ENCODE peak calls at places on chromosomes 6 and 20, in nine cellular contexts. C, B, N, M, Y, H, J, V and X are unnamed samples.

GRCh38 chr6:47573109-47573508 is 95.5 kb downstream of the CD2AP start:
- DNase-seq in B (no peak), N (no peak), C (no peak), V (no peak), M (no peak), J (no peak), H (no peak), Y (no peak), X (no peak)

GRCh38 chr6:293185-294174 is 1.2 kb downstream of the DUSP22 start:
- DNase-seq in Y (peak; percentile 40), N (no peak), J (no peak), H (peak; percentile 84), V (no peak), M (peak; percentile 30), B (peak; percentile 16), C (peak; percentile 66), X (peak; percentile 55)

GRCh38 chr6:55395836-55396235 is 68.6 kb downstream of the GFRAL start:
- DNase-seq in M (no peak), B (no peak), Y (no peak), V (no peak), H (no peak), N (no peak), C (no peak), J (no peak), X (no peak)

GRCh38 chr20:2693286-2693995 is 861 bp downstream of the EBF4 start:
- DNase-seq in J (no peak), B (peak; percentile 4), M (no peak), Y (peak; percentile 16), H (no peak), N (no peak), C (no peak), V (peak; percentile 90), X (no peak)

GRCh38 chr20:53048387-53048786 is 76.2 kb downstream of the TSHZ2 start:
- DNase-seq in V (no peak), J (no peak), N (no peak), H (no peak), Y (no peak), M (no peak), B (no peak), C (no peak), X (no peak)

GRCh38 chr20:24420567-24420966 is 48.9 kb upstream of the SYNDIG1 start:
- DNase-seq in V (no peak), J (no peak), C (no peak), N (no peak), M (no peak), B (no peak), Y (no peak), H (no peak), X (no peak)

GRCh38 chr6:6600865-6601264 is 12.3 kb downstream of the LY86 start:
- DNase-seq in J (no peak), M (no peak), Y (no peak), C (no peak), B (no peak), V (no peak), H (no peak), N (no peak), X (no peak)

GRCh38 chr20:63955281-63955845 is 853 bp downstream of the UCKL1 start:
- DNase-seq in H (no peak), V (peak; percentile 84), Y (no peak), B (no peak), J (no peak), C (peak; percentile 66), N (peak; percentile 41), M (no peak), X (no peak)

GRCh38 chr6:1890071-1890470 is 280.4 kb downstream of the FOXC1 start:
- DNase-seq in H (no peak), J (no peak), B (peak; percentile 45), C (no peak), M (no peak), Y (no peak), N (no peak), V (no peak), X (no peak)

GRCh38 chr6:28383235-28384142 is 16.1 kb downstream of the ZSCAN12 start:
- DNase-seq in C (peak; percentile 94), H (peak; percentile 91), M (peak; percentile 95), Y (peak; percentile 90), B (peak; percentile 90), N (peak; percentile 24), V (peak; percentile 74), J (peak; percentile 61), X (peak; percentile 67)

GRCh38 chr6:30060634-30060981 is 457 bp upstream of the POLR1H start:
- DNase-seq in J (no peak), H (no peak), Y (peak; percentile 34), N (peak; percentile 63), B (peak; percentile 34), C (peak; percentile 52), M (peak; percentile 48), V (peak; percentile 53), X (peak; percentile 41)

GRCh38 chr6:139577124-139577800 is 202.8 kb upstream of the CITED2 start:
- DNase-seq in N (no peak), Y (peak; percentile 79), C (no peak), M (peak; percentile 46), V (no peak), J (no peak), H (no peak), B (no peak), X (no peak)

GRCh38 chr6:151808331-151809241 is 1.1 kb downstream of the ESR1 start:
- DNase-seq in B (peak; percentile 3), V (no peak), H (no peak), M (no peak), J (no peak), N (no peak), Y (no peak), C (no peak), X (peak; percentile 43)

GRCh38 chr6:136035378-136036070 is 184.0 kb downstream of the PDE7B start:
- DNase-seq in H (no peak), C (no peak), B (peak; percentile 95), N (no peak), V (no peak), J (no peak), M (peak; percentile 72), Y (no peak), X (no peak)

GRCh38 chr20:37231970-37232620 is 29.5 kb downstream of the GHRH start:
- DNase-seq in H (no peak), C (no peak), J (no peak), V (no peak), M (no peak), B (no peak), N (no peak), Y (no peak), X (no peak)

DNA sequence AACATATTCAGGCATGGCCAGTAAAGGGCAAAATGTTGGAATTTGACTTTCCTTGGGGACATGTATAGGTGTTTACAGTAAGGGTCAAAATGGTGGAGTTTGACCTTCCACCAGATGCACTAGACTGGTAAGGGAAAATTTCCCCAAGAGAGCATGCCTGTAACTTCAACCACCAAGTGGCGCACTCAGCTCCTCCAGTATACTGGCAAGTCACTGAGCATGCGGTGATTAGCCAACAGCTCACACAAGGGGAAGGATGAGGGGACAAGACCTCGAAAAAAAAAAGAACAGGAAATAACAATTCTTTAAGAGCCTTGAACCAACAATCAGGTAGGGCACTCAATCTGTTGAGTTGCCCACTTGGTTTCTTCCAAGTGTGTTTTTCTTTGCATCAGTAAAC is 140.9 kb downstream of the EYS start:
- DNase-seq in V (no peak), H (no peak), N (no peak), B (no peak), J (no peak), C (no peak), M (no peak), Y (no peak), X (no peak)
- TF ChIP-seq CTCF in V (no peak), H (no peak), N (no peak), B (no peak), J (no peak), C (no peak), M (no peak), Y (no peak), X (no peak)

DNA sequence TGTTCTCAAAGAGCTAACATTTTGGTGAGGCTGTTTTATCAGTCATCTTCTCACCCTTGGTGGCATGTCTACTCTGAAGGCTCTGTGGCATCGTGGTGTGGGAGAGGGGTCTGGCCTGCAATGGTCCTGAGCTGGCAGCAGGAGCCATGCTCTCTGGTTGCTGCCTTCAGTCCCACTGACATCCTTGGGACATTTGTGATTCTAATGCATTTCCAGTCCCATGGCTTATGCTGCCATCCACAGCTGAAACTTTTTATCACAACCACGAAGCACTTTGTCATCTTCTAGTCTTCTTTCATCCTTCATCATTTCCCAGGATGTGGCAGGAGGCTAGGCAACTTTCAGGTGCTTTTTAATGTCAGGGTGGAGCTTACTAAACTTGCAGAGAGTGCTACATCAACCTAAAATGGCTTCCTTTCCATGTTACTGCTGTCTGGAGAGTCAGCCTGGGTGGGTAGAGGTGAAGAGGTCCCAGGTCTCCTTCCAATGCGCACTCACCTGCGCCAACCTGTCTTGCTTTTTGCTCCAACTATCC is 77.1 kb downstream of the GPR63 start:
- DNase-seq in B (no peak), H (no peak), N (no peak), J (no peak), C (no peak), M (no peak), V (no peak), Y (no peak), X (no peak)
- TF ChIP-seq CTCF in B (no peak), H (no peak), N (no peak), J (no peak), C (no peak), M (no peak), V (no peak), Y (no peak), X (no peak)

DNA sequence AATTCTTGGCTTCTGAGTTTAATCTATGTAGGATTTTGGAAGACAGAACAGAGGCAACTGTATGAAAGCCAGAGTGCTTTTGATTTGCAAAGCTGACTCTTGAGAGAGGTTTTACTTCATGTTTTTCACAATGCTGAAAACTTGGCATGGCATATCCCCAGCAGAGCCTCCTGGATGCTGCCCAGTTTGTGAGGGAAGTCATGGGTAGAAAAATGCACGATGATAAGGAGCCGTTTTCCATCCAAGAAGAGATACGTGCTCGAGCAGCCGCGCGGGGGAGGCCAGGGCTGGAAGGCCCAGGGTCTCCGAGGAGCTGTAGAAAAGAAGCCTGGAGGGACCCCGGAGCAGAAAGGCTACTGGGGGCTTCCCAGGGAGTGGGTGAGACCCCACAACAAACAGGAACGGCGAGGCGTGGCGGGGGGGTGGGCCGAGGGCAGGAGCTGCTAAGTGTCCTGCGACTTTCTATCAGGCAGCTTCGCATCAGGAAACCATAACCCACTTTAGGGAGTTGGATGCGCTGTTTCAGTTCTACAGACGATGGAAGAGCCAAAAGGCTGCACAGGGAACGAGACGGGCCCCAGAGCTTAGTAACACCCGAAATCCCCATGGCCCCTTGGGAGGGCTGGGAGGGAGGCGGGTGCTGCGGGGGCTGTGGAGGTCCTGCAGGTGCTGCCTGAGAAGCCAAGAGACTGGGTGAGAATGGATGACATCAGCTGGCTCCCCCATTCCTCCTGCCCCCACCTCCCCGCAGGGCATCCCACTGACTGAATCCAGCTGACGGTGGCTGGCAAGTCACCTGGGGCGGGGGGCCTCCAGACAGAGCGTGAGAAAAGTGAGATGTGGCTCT is 36.4 kb downstream of the PNLDC1 start:
- DNase-seq in B (peak; percentile 89), N (no peak), M (peak; percentile 67), V (no peak), Y (peak; percentile 13), C (no peak), H (peak; percentile 83), J (no peak), X (no peak)
- TF ChIP-seq CTCF in B (no peak), N (no peak), M (no peak), V (no peak), Y (no peak), C (no peak), H (no peak), J (no peak), X (no peak)

DNA sequence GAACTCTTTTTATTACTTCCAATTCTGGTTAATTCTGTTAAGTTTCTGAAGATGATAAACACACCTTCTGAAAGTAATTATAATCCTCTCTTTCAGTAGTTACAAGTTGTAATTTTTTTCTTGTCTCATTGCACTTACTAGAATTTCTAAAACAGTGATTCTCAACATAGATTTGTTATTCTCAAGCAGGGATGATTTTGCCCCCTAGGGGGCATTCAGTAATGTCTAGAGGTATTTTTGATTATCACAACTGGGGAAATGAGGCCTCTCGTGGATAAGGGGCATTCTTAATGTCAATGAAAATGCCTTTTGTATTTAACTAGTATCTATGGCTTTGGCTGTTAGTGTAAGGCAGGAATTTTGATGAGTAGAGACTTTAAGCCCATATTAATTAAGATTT is 39.4 kb upstream of the MAFB start:
- DNase-seq in V (no peak), J (no peak), H (no peak), B (no peak), M (no peak), C (no peak), Y (no peak), N (no peak), X (no peak)
- TF ChIP-seq CTCF in V (no peak), J (peak; percentile 12), H (no peak), B (peak; percentile 28), M (peak; percentile 46), C (no peak), Y (no peak), N (no peak), X (no peak)